ENCODE peak calls at places on chromosomes 1 and 21, in six cellular contexts. Z, O, K, A, S and M are unnamed samples.

GRCh38 chr1:171468120-171468790 is 17.1 kb upstream of the PRRC2C start:
- DNase-seq in Z (no peak), O (no peak), K (no peak), A (no peak), S (peak; percentile 39), M (no peak)

GRCh38 chr1:150006881-150007401 is 3.6 kb downstream of the OTUD7B start:
- DNase-seq in Z (no peak), O (no peak), K (no peak), A (no peak), S (peak; percentile 45), M (no peak)

GRCh38 chr1:41639332-41639936 is 155.0 kb upstream of the EDN2 start:
- DNase-seq in Z (no peak), O (no peak), K (no peak), A (no peak), S (peak; percentile 50), M (peak; percentile 42)

GRCh38 chr1:77631302-77631701 is 51.2 kb downstream of the ZZZ3 start:
- DNase-seq in Z (no peak), O (no peak), K (no peak), A (no peak), S (no peak), M (no peak)

GRCh38 chr1:160096491-160097116 is 1.8 kb downstream of the IGSF8 start:
- DNase-seq in Z (no peak), O (no peak), K (no peak), A (peak; percentile 24), S (no peak), M (no peak)

GRCh38 chr1:92095868-92096267 is 15.7 kb downstream of the BTBD8 start:
- DNase-seq in Z (no peak), O (no peak), K (no peak), A (no peak), S (no peak), M (no peak)

GRCh38 chr21:29449306-29449940 is 150.7 kb downstream of the BACH1 start:
- DNase-seq in Z (no peak), O (no peak), K (no peak), A (no peak), S (peak; percentile 25), M (no peak)

GRCh38 chr1:58031416-58031815 is 515.1 kb downstream of the OMA1 start:
- DNase-seq in Z (no peak), O (no peak), K (no peak), A (no peak), S (no peak), M (no peak)

GRCh38 chr1:147079400-147080012 is 92.8 kb downstream of the PRKAB2 start:
- DNase-seq in Z (no peak), O (no peak), K (no peak), A (no peak), S (no peak), M (no peak)

GRCh38 chr1:54409156-54410142 is 3.3 kb upstream of the SSBP3 start:
- DNase-seq in Z (peak; percentile 60), O (no peak), K (no peak), A (no peak), S (no peak), M (no peak)

GRCh38 chr1:37602750-37603694 is 7.3 kb upstream of the GNL2 start:
- DNase-seq in Z (peak; percentile 76), O (peak; percentile 60), K (no peak), A (no peak), S (peak; percentile 55), M (no peak)

GRCh38 chr1:31666290-31666963 is 21.8 kb upstream of the PEF1 start:
- DNase-seq in Z (no peak), O (no peak), K (no peak), A (no peak), S (peak; percentile 37), M (no peak)

GRCh38 chr1:44239961-44240371 is 26.7 kb downstream of the DMAP1 start:
- DNase-seq in Z (no peak), O (no peak), K (peak; percentile 57), A (no peak), S (peak; percentile 13), M (no peak)

GRCh38 chr1:208231929-208232360 is 12.2 kb downstream of the PLXNA2 start:
- DNase-seq in Z (no peak), O (peak; percentile 71), K (no peak), A (no peak), S (peak; percentile 66), M (peak; percentile 57)

DNA sequence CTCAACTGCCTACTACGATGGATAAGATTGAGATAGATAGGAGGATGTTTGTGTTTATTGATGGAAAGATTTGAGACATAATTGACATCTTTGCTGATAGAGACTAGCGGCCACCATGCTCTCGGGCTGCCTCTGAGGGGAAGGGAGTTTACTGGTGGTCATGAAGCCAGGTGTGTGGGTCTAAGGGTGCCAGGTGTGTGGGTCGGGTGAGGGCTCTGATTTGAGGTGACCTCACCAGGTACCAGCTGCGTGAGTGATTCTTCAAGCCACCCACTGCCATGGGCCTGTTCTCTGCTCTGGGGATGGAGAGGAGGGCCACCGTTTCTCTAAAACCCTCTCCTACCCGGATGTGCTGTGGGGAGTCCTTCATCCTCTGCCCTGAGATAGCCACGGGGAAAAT is 3.1 kb downstream of the UBASH3A start:
- DNase-seq in Z (no peak), O (no peak), K (no peak), A (no peak), S (no peak), M (no peak)
- H3K4me3 ChIP-seq in Z (no peak overlapping the region), O (no peak overlapping the region), K (no peak overlapping the region), A (no peak overlapping the region), S (no peak overlapping the region), M (no peak overlapping the region)

GRCh38 chr21:26840912-26841311 is 4.3 kb downstream of the ADAMTS1 start:
- DNase-seq in Z (no peak), O (peak; percentile 81), K (peak; percentile 57), A (no peak), S (peak; percentile 89), M (no peak)
- TF ChIP-seq CTCF in Z (no peak), O (peak; percentile 30), K (no peak), A (peak; percentile 21), S (no peak), M (peak; percentile 8)

DNA sequence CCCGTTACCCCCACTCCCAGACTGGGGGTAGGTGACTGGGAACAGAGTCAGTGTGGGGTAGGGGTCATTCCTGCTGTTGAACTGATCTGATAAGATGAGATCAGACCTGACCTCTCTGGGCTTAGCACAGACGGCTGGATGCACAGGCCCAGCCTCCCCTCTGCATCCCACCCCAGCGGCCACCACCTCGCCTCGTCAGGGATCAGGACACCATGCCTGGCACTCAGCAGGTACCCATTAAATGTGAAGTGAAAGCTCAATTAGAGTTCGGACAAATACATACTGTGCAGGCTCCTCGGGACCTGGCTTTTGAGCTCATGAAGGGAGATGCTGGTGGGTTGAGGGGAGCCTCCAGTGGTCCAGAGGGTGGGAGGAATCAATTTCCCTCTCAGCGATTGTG is 15.7 kb downstream of the SOX13 start:
- DNase-seq in Z (no peak), O (no peak), K (no peak), A (no peak), S (no peak), M (no peak)
- H3K4me3 ChIP-seq in Z (no peak overlapping the region), O (no peak overlapping the region), K (peak overlapping the region; percentile 30), A (no peak overlapping the region), S (no peak overlapping the region), M (no peak overlapping the region)

GRCh38 chr1:240737761-240738265 is 125.9 kb upstream of the GREM2 start:
- DNase-seq in Z (no peak), O (no peak), K (no peak), A (no peak), S (no peak), M (no peak)

GRCh38 chr1:240734001-240734400 is 122.0 kb upstream of the GREM2 start:
- DNase-seq in Z (no peak), O (no peak), K (no peak), A (no peak), S (no peak), M (no peak)

GRCh38 chr1:240737268-240737667 is 125.3 kb upstream of the GREM2 start:
- DNase-seq in Z (no peak), O (no peak), K (no peak), A (no peak), S (no peak), M (no peak)

GRCh38 chr1:240732390-240732789 is 120.4 kb upstream of the GREM2 start:
- DNase-seq in Z (peak; percentile 60), O (no peak), K (no peak), A (no peak), S (peak; percentile 70), M (peak; percentile 40)
- TF ChIP-seq CTCF in Z (peak; percentile 79), O (peak; percentile 66), K (peak; percentile 60), A (peak; percentile 62), S (peak; percentile 70), M (peak; percentile 65)

GRCh38 chr1:156776942-156777341 is 9.6 kb downstream of the PRCC start:
- DNase-seq in Z (no peak), O (no peak), K (no peak), A (no peak), S (no peak), M (no peak)

GRCh38 chr1:156772222-156772621 is 4.9 kb downstream of the PRCC start:
- DNase-seq in Z (no peak), O (no peak), K (no peak), A (no peak), S (no peak), M (no peak)

GRCh38 chr1:156775799-156776198 is 8.5 kb downstream of the PRCC start:
- DNase-seq in Z (no peak), O (no peak), K (no peak), A (no peak), S (no peak), M (no peak)

GRCh38 chr1:156772728-156773497 is 5.6 kb downstream of the PRCC start:
- DNase-seq in Z (no peak), O (peak; percentile 87), K (peak; percentile 41), A (no peak), S (peak; percentile 40), M (no peak)

GRCh38 chr1:156773607-156774006 is 6.3 kb downstream of the PRCC start:
- DNase-seq in Z (no peak), O (no peak), K (no peak), A (no peak), S (no peak), M (no peak)
- H3K4me3 ChIP-seq in Z (no peak overlapping the region), O (peak overlapping the region; percentile 32), K (peak overlapping the region; percentile 7), A (no peak overlapping the region), S (no peak overlapping the region), M (no peak overlapping the region)

DNA sequence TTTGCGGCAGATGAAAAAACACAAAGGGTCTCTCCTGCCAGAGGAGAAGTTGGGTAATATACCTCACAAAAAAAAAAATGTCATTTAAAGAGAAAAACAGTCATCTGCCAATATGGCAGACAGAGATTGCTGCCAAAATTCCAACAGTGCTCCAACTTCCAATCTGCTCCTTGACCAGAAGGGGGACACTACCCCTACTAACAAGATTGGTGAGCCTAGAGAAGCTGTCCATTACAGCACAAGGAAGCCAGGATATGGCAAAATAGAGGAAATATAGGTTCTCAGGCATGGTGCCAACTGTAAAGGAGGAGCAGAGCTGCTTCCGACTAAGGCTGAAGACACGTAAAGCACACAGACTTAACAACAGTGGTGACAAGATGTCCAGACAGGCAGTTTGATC is 453.5 kb downstream of the TTLL7 start:
- DNase-seq in Z (peak; percentile 9), O (peak; percentile 4), K (no peak), A (no peak), S (no peak), M (no peak)
- TF ChIP-seq CTCF in Z (peak; percentile 44), O (peak; percentile 53), K (no peak), A (no peak), S (no peak), M (peak; percentile 26)

GRCh38 chr1:206745301-206745700 is 25.3 kb upstream of the IL19 start:
- DNase-seq in Z (no peak), O (no peak), K (no peak), A (no peak), S (no peak), M (no peak)
- H3K4me3 ChIP-seq in Z (no peak overlapping the region), O (no peak overlapping the region), K (no peak overlapping the region), A (no peak overlapping the region), S (no peak overlapping the region), M (no peak overlapping the region)